ENCODE peak calls at places on chromosomes 2 and 18, in six cellular contexts. One of them, this sample, is unnamed.

GRCh38 chr18:55778731-55779460 is 190.9 kb upstream of the TCF4 start:
- DNase-seq in upper lobe of left lung: no peak
- DNase-seq in heart left ventricle: no peak
- DNase-seq in tibial nerve: no peak
- DNase-seq in adrenal gland: no peak
- DNase-seq in spleen: no peak
- DNase-seq in this sample: no peak

GRCh38 chr18:5895886-5896740 is 791 bp upstream of the TMEM200C start:
- DNase-seq in tibial nerve: no peak
- DNase-seq in adrenal gland: peak
- DNase-seq in heart left ventricle: peak
- DNase-seq in spleen: peak
- DNase-seq in upper lobe of left lung: peak
- DNase-seq in this sample: peak

GRCh38 chr2:71778514-71779305 is 325.3 kb downstream of the DYSF start:
- DNase-seq in upper lobe of left lung: no peak
- DNase-seq in heart left ventricle: no peak
- DNase-seq in spleen: peak
- DNase-seq in adrenal gland: no peak
- DNase-seq in tibial nerve: no peak
- DNase-seq in this sample: no peak

GRCh38 chr2:85173909-85174308 is 40.7 kb downstream of the TCF7L1 start:
- DNase-seq in spleen: no peak
- DNase-seq in adrenal gland: no peak
- DNase-seq in heart left ventricle: no peak
- DNase-seq in tibial nerve: no peak
- DNase-seq in upper lobe of left lung: no peak
- DNase-seq in this sample: no peak

GRCh38 chr18:30971338-30971956 is 71.1 kb downstream of the DSC3 start:
- DNase-seq in adrenal gland: no peak
- DNase-seq in heart left ventricle: no peak
- DNase-seq in tibial nerve: no peak
- DNase-seq in spleen: no peak
- DNase-seq in upper lobe of left lung: no peak
- DNase-seq in this sample: no peak

GRCh38 chr2:3421541-3421940 is 42.0 kb downstream of the TRAPPC12 start:
- DNase-seq in heart left ventricle: no peak
- DNase-seq in upper lobe of left lung: no peak
- DNase-seq in tibial nerve: no peak
- DNase-seq in spleen: no peak
- DNase-seq in adrenal gland: no peak
- DNase-seq in this sample: no peak

GRCh38 chr2:239305771-239306170 is 95.0 kb downstream of the HDAC4 start:
- DNase-seq in upper lobe of left lung: peak
- DNase-seq in spleen: peak
- DNase-seq in heart left ventricle: no peak
- DNase-seq in adrenal gland: peak
- DNase-seq in tibial nerve: no peak
- DNase-seq in this sample: peak

GRCh38 chr2:12314119-12314735 is 402.5 kb upstream of the TRIB2 start:
- DNase-seq in tibial nerve: no peak
- DNase-seq in spleen: no peak
- DNase-seq in upper lobe of left lung: no peak
- DNase-seq in heart left ventricle: peak
- DNase-seq in adrenal gland: no peak
- DNase-seq in this sample: no peak

GRCh38 chr18:67425724-67426123 is 90.8 kb downstream of the DSEL start:
- DNase-seq in tibial nerve: no peak
- DNase-seq in heart left ventricle: no peak
- DNase-seq in adrenal gland: no peak
- DNase-seq in upper lobe of left lung: no peak
- DNase-seq in spleen: no peak
- DNase-seq in this sample: no peak

GRCh38 chr2:234867882-234868285 is 83.9 kb upstream of the SH3BP4 start:
- DNase-seq in tibial nerve: no peak
- DNase-seq in upper lobe of left lung: no peak
- DNase-seq in spleen: no peak
- DNase-seq in adrenal gland: no peak
- DNase-seq in heart left ventricle: no peak
- DNase-seq in this sample: no peak

GRCh38 chr2:64537991-64538390 is 13.9 kb downstream of the AFTPH start:
- DNase-seq in upper lobe of left lung: no peak
- DNase-seq in tibial nerve: no peak
- DNase-seq in spleen: no peak
- DNase-seq in heart left ventricle: no peak
- DNase-seq in adrenal gland: no peak
- DNase-seq in this sample: no peak

GRCh38 chr18:36809590-36810381 is 19.0 kb downstream of the TPGS2 start:
- DNase-seq in spleen: no peak
- DNase-seq in heart left ventricle: peak
- DNase-seq in upper lobe of left lung: peak
- DNase-seq in tibial nerve: no peak
- DNase-seq in adrenal gland: peak
- DNase-seq in this sample: peak

GRCh38 chr2:241315879-241316700 is at the start of gene SEPTIN2:
- DNase-seq in heart left ventricle: no peak
- DNase-seq in upper lobe of left lung: peak
- DNase-seq in tibial nerve: no peak
- DNase-seq in adrenal gland: peak
- DNase-seq in spleen: peak
- DNase-seq in this sample: no peak

GRCh38 chr2:180474716-180475115 is 467.6 kb upstream of the CWC22 start:
- DNase-seq in adrenal gland: no peak
- DNase-seq in upper lobe of left lung: no peak
- DNase-seq in spleen: no peak
- DNase-seq in heart left ventricle: no peak
- DNase-seq in tibial nerve: no peak
- DNase-seq in this sample: no peak

GRCh38 chr2:74596584-74596983 is 42.1 kb downstream of the DOK1 start:
- DNase-seq in tibial nerve: no peak
- DNase-seq in upper lobe of left lung: no peak
- DNase-seq in adrenal gland: no peak
- DNase-seq in spleen: no peak
- DNase-seq in heart left ventricle: no peak
- DNase-seq in this sample: no peak

GRCh38 chr2:159163935-159164334 is 122.6 kb downstream of the WDSUB1 start:
- DNase-seq in spleen: no peak
- DNase-seq in upper lobe of left lung: no peak
- DNase-seq in heart left ventricle: no peak
- DNase-seq in tibial nerve: no peak
- DNase-seq in adrenal gland: no peak
- DNase-seq in this sample: no peak

GRCh38 chr2:164066095-164066494 is 330.3 kb upstream of the FIGN start:
- DNase-seq in upper lobe of left lung: no peak
- DNase-seq in adrenal gland: no peak
- DNase-seq in heart left ventricle: no peak
- DNase-seq in spleen: no peak
- DNase-seq in tibial nerve: no peak
- DNase-seq in this sample: no peak

GRCh38 chr2:168462543-168463045 is 6.5 kb downstream of the CERS6 start:
- DNase-seq in heart left ventricle: no peak
- DNase-seq in spleen: no peak
- DNase-seq in tibial nerve: no peak
- DNase-seq in upper lobe of left lung: no peak
- DNase-seq in adrenal gland: no peak
- DNase-seq in this sample: no peak

GRCh38 chr2:31151501-31151900 is 13.3 kb upstream of the GALNT14 start:
- DNase-seq in tibial nerve: no peak
- DNase-seq in heart left ventricle: no peak
- DNase-seq in upper lobe of left lung: no peak
- DNase-seq in adrenal gland: no peak
- DNase-seq in spleen: no peak
- DNase-seq in this sample: no peak

GRCh38 chr2:183614797-183615429 is 490.7 kb downstream of the NUP35 start:
- DNase-seq in spleen: no peak
- DNase-seq in tibial nerve: no peak
- DNase-seq in adrenal gland: no peak
- DNase-seq in heart left ventricle: peak
- DNase-seq in upper lobe of left lung: no peak
- DNase-seq in this sample: no peak

GRCh38 chr2:102841107-102841840 is 79.4 kb downstream of the TMEM182 start:
- DNase-seq in adrenal gland: peak
- DNase-seq in heart left ventricle: peak
- DNase-seq in tibial nerve: no peak
- DNase-seq in upper lobe of left lung: peak
- DNase-seq in spleen: no peak
- DNase-seq in this sample: no peak

GRCh38 chr18:13477147-13477683 is 249.1 kb downstream of the FAM210A start:
- DNase-seq in heart left ventricle: no peak
- DNase-seq in upper lobe of left lung: no peak
- DNase-seq in adrenal gland: no peak
- DNase-seq in spleen: no peak
- DNase-seq in tibial nerve: no peak
- DNase-seq in this sample: no peak

GRCh38 chr18:29157057-29157780 is 980.3 kb upstream of the CDH2 start:
- DNase-seq in spleen: no peak
- DNase-seq in adrenal gland: no peak
- DNase-seq in upper lobe of left lung: no peak
- DNase-seq in heart left ventricle: no peak
- DNase-seq in tibial nerve: no peak
- DNase-seq in this sample: no peak
- H3K27ac ChIP-seq in spleen: no peak
- H3K27ac ChIP-seq in adrenal gland: no peak
- H3K27ac ChIP-seq in upper lobe of left lung: no peak
- H3K27ac ChIP-seq in heart left ventricle: no peak
- H3K27ac ChIP-seq in tibial nerve: no peak
- H3K27ac ChIP-seq in this sample: no peak

GRCh38 chr2:9287400-9288059 is 80.9 kb downstream of the ASAP2 start:
- DNase-seq in heart left ventricle: no peak
- DNase-seq in adrenal gland: no peak
- DNase-seq in upper lobe of left lung: no peak
- DNase-seq in tibial nerve: no peak
- DNase-seq in spleen: no peak
- DNase-seq in this sample: no peak
- TF ChIP-seq POLR2A in heart left ventricle: no peak
- TF ChIP-seq POLR2A in adrenal gland: no peak
- TF ChIP-seq POLR2A in upper lobe of left lung: no peak
- TF ChIP-seq POLR2A in tibial nerve: no peak
- TF ChIP-seq POLR2A in spleen: no peak
- TF ChIP-seq POLR2A in this sample: no peak

GRCh38 chr2:172438064-172438421 is 10.7 kb downstream of the ITGA6 start:
- DNase-seq in adrenal gland: no peak
- DNase-seq in heart left ventricle: no peak
- DNase-seq in tibial nerve: no peak
- DNase-seq in spleen: no peak
- DNase-seq in upper lobe of left lung: no peak
- DNase-seq in this sample: no peak

GRCh38 chr2:172437419-172438063 is 10.2 kb downstream of the ITGA6 start:
- DNase-seq in upper lobe of left lung: no peak
- DNase-seq in tibial nerve: no peak
- DNase-seq in spleen: no peak
- DNase-seq in heart left ventricle: no peak
- DNase-seq in adrenal gland: no peak
- DNase-seq in this sample: no peak

GRCh38 chr2:172439509-172439860 is 12.1 kb downstream of the ITGA6 start:
- DNase-seq in heart left ventricle: no peak
- DNase-seq in spleen: no peak
- DNase-seq in adrenal gland: no peak
- DNase-seq in tibial nerve: no peak
- DNase-seq in upper lobe of left lung: no peak
- DNase-seq in this sample: no peak

GRCh38 chr2:172439911-172440310 is 12.5 kb downstream of the ITGA6 start:
- DNase-seq in spleen: no peak
- DNase-seq in tibial nerve: no peak
- DNase-seq in adrenal gland: no peak
- DNase-seq in upper lobe of left lung: no peak
- DNase-seq in heart left ventricle: no peak
- DNase-seq in this sample: no peak

DNA sequence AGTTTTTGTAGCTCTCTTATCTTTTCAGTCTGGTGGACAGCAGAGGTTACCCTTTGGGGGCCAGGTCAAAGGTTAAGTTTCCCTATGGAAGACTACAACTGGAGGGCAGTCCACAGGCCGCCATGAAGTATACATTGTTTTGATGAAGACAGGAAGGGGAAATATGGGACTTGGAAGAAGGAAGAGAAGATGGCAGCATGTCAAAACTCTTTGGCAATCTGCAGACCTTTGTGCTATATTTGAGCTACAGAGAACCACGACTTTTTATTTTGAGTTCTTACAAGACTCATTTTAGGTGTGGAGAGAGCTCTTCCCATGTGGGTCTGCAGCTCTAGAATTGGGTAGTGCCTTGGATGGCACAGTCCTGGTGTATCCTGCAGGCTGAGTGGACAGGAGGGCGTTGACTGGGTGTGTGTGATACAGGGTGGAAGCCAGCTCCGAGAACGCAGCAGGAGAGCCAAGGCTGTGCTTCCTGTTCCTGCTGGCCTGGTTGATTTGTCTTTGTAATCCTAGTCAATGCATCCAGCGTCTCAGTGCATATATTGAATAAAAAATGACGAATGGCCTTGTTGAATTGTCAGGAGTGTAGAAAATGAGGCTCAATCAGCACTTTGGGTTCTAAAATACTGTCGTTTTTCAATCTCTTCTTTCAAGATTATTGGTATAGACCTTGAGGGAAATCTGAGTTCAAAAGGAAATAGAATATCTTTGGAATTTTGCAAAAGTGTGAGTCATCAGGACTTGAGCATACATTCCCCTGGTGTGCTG is 11.5 kb downstream of the ITGA6 start:
- DNase-seq in heart left ventricle: no peak
- DNase-seq in adrenal gland: no peak
- DNase-seq in spleen: no peak
- DNase-seq in upper lobe of left lung: no peak
- DNase-seq in tibial nerve: no peak
- DNase-seq in this sample: no peak
- H3K27ac ChIP-seq in heart left ventricle: no peak
- H3K27ac ChIP-seq in adrenal gland: peak
- H3K27ac ChIP-seq in spleen: peak
- H3K27ac ChIP-seq in upper lobe of left lung: peak
- H3K27ac ChIP-seq in tibial nerve: peak
- H3K27ac ChIP-seq in this sample: peak

GRCh38 chr2:231464576-231465540 is 574 bp upstream of the NCL start:
- DNase-seq in upper lobe of left lung: no peak
- DNase-seq in tibial nerve: peak
- DNase-seq in heart left ventricle: peak
- DNase-seq in adrenal gland: peak
- DNase-seq in spleen: peak
- DNase-seq in this sample: peak
- TF ChIP-seq POLR2A in upper lobe of left lung: peak
- TF ChIP-seq POLR2A in tibial nerve: no peak
- TF ChIP-seq POLR2A in heart left ventricle: no peak
- TF ChIP-seq POLR2A in adrenal gland: no peak
- TF ChIP-seq POLR2A in spleen: no peak
- TF ChIP-seq POLR2A in this sample: no peak

GRCh38 chr2:201157694-201158093 is 25.2 kb upstream of the CASP10 start:
- DNase-seq in tibial nerve: no peak
- DNase-seq in adrenal gland: no peak
- DNase-seq in upper lobe of left lung: peak
- DNase-seq in heart left ventricle: no peak
- DNase-seq in spleen: no peak
- DNase-seq in this sample: no peak

GRCh38 chr2:201152999-201153398 is 29.9 kb upstream of the CASP10 start:
- DNase-seq in spleen: no peak
- DNase-seq in upper lobe of left lung: no peak
- DNase-seq in heart left ventricle: no peak
- DNase-seq in adrenal gland: no peak
- DNase-seq in tibial nerve: no peak
- DNase-seq in this sample: no peak

GRCh38 chr2:201154615-201155014 is 28.3 kb upstream of the CASP10 start:
- DNase-seq in tibial nerve: no peak
- DNase-seq in spleen: no peak
- DNase-seq in heart left ventricle: no peak
- DNase-seq in upper lobe of left lung: no peak
- DNase-seq in adrenal gland: no peak
- DNase-seq in this sample: no peak

GRCh38 chr2:201156051-201156450 is 26.9 kb upstream of the CASP10 start:
- DNase-seq in upper lobe of left lung: no peak
- DNase-seq in adrenal gland: no peak
- DNase-seq in tibial nerve: no peak
- DNase-seq in spleen: no peak
- DNase-seq in heart left ventricle: no peak
- DNase-seq in this sample: no peak

GRCh38 chr2:201158111-201158929 is 24.6 kb upstream of the CASP10 start:
- DNase-seq in upper lobe of left lung: peak
- DNase-seq in adrenal gland: peak
- DNase-seq in spleen: peak
- DNase-seq in tibial nerve: peak
- DNase-seq in heart left ventricle: peak
- DNase-seq in this sample: peak
- H3K27ac ChIP-seq in upper lobe of left lung: peak
- H3K27ac ChIP-seq in adrenal gland: peak
- H3K27ac ChIP-seq in spleen: peak
- H3K27ac ChIP-seq in tibial nerve: peak
- H3K27ac ChIP-seq in heart left ventricle: peak
- H3K27ac ChIP-seq in this sample: peak